ENCODE peak calls at places on chromosomes 7 and 10, in eight cellular contexts. One of them, this sample, is unnamed.

GRCh38 chr10:5876181-5876768 is 13.4 kb downstream of the ANKRD16 start:
- DNase-seq in right atrium auricular region: no peak
- DNase-seq in stimulated activated CD8-positive, alpha-beta memory T cell treated with anti-CD3 and anti-CD28 coated beads, Interleukin-15, amount 100 ng/mL, for 24 hours: no peak
- DNase-seq in T-helper 1 cell: no peak
- DNase-seq in retina: no peak
- DNase-seq in T-helper 9 cell: no peak
- DNase-seq in NCI-H1092: no peak
- DNase-seq in GM23338: no peak
- DNase-seq in this sample: no peak

GRCh38 chr10:86203162-86203905 is 163.3 kb downstream of the GRID1 start:
- DNase-seq in right atrium auricular region: no peak
- DNase-seq in stimulated activated CD8-positive, alpha-beta memory T cell treated with anti-CD3 and anti-CD28 coated beads, Interleukin-15, amount 100 ng/mL, for 24 hours: no peak
- DNase-seq in T-helper 1 cell: no peak
- DNase-seq in retina: peak; percentile 55
- DNase-seq in T-helper 9 cell: no peak
- DNase-seq in NCI-H1092: no peak
- DNase-seq in GM23338: peak; percentile 75
- DNase-seq in this sample: peak; percentile 9

GRCh38 chr7:155962191-155962967 is 150.1 kb upstream of the SHH start:
- DNase-seq in right atrium auricular region: peak; percentile 28
- DNase-seq in stimulated activated CD8-positive, alpha-beta memory T cell treated with anti-CD3 and anti-CD28 coated beads, Interleukin-15, amount 100 ng/mL, for 24 hours: no peak
- DNase-seq in T-helper 1 cell: no peak
- DNase-seq in retina: no peak
- DNase-seq in T-helper 9 cell: no peak
- DNase-seq in NCI-H1092: no peak
- DNase-seq in GM23338: no peak
- DNase-seq in this sample: peak; percentile 85

GRCh38 chr7:47518827-47519226 is 63.1 kb downstream of the TNS3 start:
- DNase-seq in right atrium auricular region: peak; percentile 67
- DNase-seq in stimulated activated CD8-positive, alpha-beta memory T cell treated with anti-CD3 and anti-CD28 coated beads, Interleukin-15, amount 100 ng/mL, for 24 hours: no peak
- DNase-seq in T-helper 1 cell: no peak
- DNase-seq in retina: peak; percentile 33
- DNase-seq in T-helper 9 cell: no peak
- DNase-seq in NCI-H1092: no peak
- DNase-seq in GM23338: no peak
- DNase-seq in this sample: peak; percentile 58

GRCh38 chr7:157527235-157527634 is 190.4 kb downstream of the DNAJB6 start:
- DNase-seq in right atrium auricular region: no peak
- DNase-seq in stimulated activated CD8-positive, alpha-beta memory T cell treated with anti-CD3 and anti-CD28 coated beads, Interleukin-15, amount 100 ng/mL, for 24 hours: no peak
- DNase-seq in T-helper 1 cell: no peak
- DNase-seq in retina: no peak
- DNase-seq in T-helper 9 cell: no peak
- DNase-seq in NCI-H1092: no peak
- DNase-seq in GM23338: no peak
- DNase-seq in this sample: no peak

GRCh38 chr7:96178581-96178980 is 143.3 kb downstream of the SLC25A13 start:
- DNase-seq in right atrium auricular region: no peak
- DNase-seq in stimulated activated CD8-positive, alpha-beta memory T cell treated with anti-CD3 and anti-CD28 coated beads, Interleukin-15, amount 100 ng/mL, for 24 hours: no peak
- DNase-seq in T-helper 1 cell: no peak
- DNase-seq in retina: no peak
- DNase-seq in T-helper 9 cell: no peak
- DNase-seq in NCI-H1092: no peak
- DNase-seq in GM23338: no peak
- DNase-seq in this sample: no peak

GRCh38 chr7:95777266-95777665 is 4.9 kb downstream of the DYNC1I1 start:
- DNase-seq in right atrium auricular region: no peak
- DNase-seq in stimulated activated CD8-positive, alpha-beta memory T cell treated with anti-CD3 and anti-CD28 coated beads, Interleukin-15, amount 100 ng/mL, for 24 hours: no peak
- DNase-seq in T-helper 1 cell: no peak
- DNase-seq in retina: no peak
- DNase-seq in T-helper 9 cell: no peak
- DNase-seq in NCI-H1092: no peak
- DNase-seq in GM23338: no peak
- DNase-seq in this sample: no peak

GRCh38 chr10:50919010-50919409 is 33.6 kb upstream of the A1CF start:
- DNase-seq in right atrium auricular region: no peak
- DNase-seq in stimulated activated CD8-positive, alpha-beta memory T cell treated with anti-CD3 and anti-CD28 coated beads, Interleukin-15, amount 100 ng/mL, for 24 hours: no peak
- DNase-seq in T-helper 1 cell: no peak
- DNase-seq in retina: no peak
- DNase-seq in T-helper 9 cell: no peak
- DNase-seq in NCI-H1092: no peak
- DNase-seq in GM23338: no peak
- DNase-seq in this sample: no peak

GRCh38 chr7:90726120-90726519 is 130.0 kb downstream of the CDK14 start:
- DNase-seq in right atrium auricular region: no peak
- DNase-seq in stimulated activated CD8-positive, alpha-beta memory T cell treated with anti-CD3 and anti-CD28 coated beads, Interleukin-15, amount 100 ng/mL, for 24 hours: no peak
- DNase-seq in T-helper 1 cell: no peak
- DNase-seq in retina: no peak
- DNase-seq in T-helper 9 cell: no peak
- DNase-seq in NCI-H1092: no peak
- DNase-seq in GM23338: no peak
- DNase-seq in this sample: no peak

GRCh38 chr7:134435161-134435920 is 23.6 kb downstream of the AKR1B1 start:
- DNase-seq in right atrium auricular region: no peak
- DNase-seq in stimulated activated CD8-positive, alpha-beta memory T cell treated with anti-CD3 and anti-CD28 coated beads, Interleukin-15, amount 100 ng/mL, for 24 hours: no peak
- DNase-seq in T-helper 1 cell: no peak
- DNase-seq in retina: no peak
- DNase-seq in T-helper 9 cell: no peak
- DNase-seq in NCI-H1092: no peak
- DNase-seq in GM23338: no peak
- DNase-seq in this sample: peak; percentile 46

GRCh38 chr10:114879093-114879492 is 57.5 kb downstream of the FHIP2A start:
- DNase-seq in right atrium auricular region: no peak
- DNase-seq in stimulated activated CD8-positive, alpha-beta memory T cell treated with anti-CD3 and anti-CD28 coated beads, Interleukin-15, amount 100 ng/mL, for 24 hours: no peak
- DNase-seq in T-helper 1 cell: no peak
- DNase-seq in retina: no peak
- DNase-seq in T-helper 9 cell: no peak
- DNase-seq in NCI-H1092: no peak
- DNase-seq in GM23338: no peak
- DNase-seq in this sample: no peak

GRCh38 chr7:158320328-158320727 is 267.3 kb downstream of the PTPRN2 start:
- DNase-seq in right atrium auricular region: no peak
- DNase-seq in stimulated activated CD8-positive, alpha-beta memory T cell treated with anti-CD3 and anti-CD28 coated beads, Interleukin-15, amount 100 ng/mL, for 24 hours: no peak
- DNase-seq in T-helper 1 cell: no peak
- DNase-seq in retina: peak; percentile 1
- DNase-seq in T-helper 9 cell: no peak
- DNase-seq in NCI-H1092: no peak
- DNase-seq in GM23338: no peak
- DNase-seq in this sample: no peak

GRCh38 chr10:97034301-97034700 is 151.5 kb downstream of the SLIT1 start:
- DNase-seq in right atrium auricular region: no peak
- DNase-seq in stimulated activated CD8-positive, alpha-beta memory T cell treated with anti-CD3 and anti-CD28 coated beads, Interleukin-15, amount 100 ng/mL, for 24 hours: no peak
- DNase-seq in T-helper 1 cell: no peak
- DNase-seq in retina: no peak
- DNase-seq in T-helper 9 cell: no peak
- DNase-seq in NCI-H1092: no peak
- DNase-seq in GM23338: no peak
- DNase-seq in this sample: no peak

GRCh38 chr10:116886772-116887171 is 37.5 kb downstream of the ENO4 start:
- DNase-seq in right atrium auricular region: no peak
- DNase-seq in stimulated activated CD8-positive, alpha-beta memory T cell treated with anti-CD3 and anti-CD28 coated beads, Interleukin-15, amount 100 ng/mL, for 24 hours: no peak
- DNase-seq in T-helper 1 cell: no peak
- DNase-seq in retina: no peak
- DNase-seq in T-helper 9 cell: no peak
- DNase-seq in NCI-H1092: no peak
- DNase-seq in GM23338: no peak
- DNase-seq in this sample: no peak